ENCODE peak calls at places on chromosomes 16 and 17, in five cellular contexts. I is GM12878, W is SK-N-SH, P is K562, R is HepG2. G is an unnamed sample.

GRCh38 chr16:88934066-88934667 is 42.8 kb downstream of the CBFA2T3 start:
- DNase-seq in P (no peak), I (no peak), R (no peak), W (no peak), G (no peak)

GRCh38 chr16:11673091-11674000 is 5.1 kb downstream of the SNN start:
- DNase-seq in W (no peak), I (no peak), P (no peak), R (no peak), G (no peak)

GRCh38 chr17:45646288-45646988 is 137.7 kb upstream of the CRHR1 start:
- DNase-seq in I (no peak), P (no peak), R (peak; percentile 27), W (no peak), G (no peak)

GRCh38 chr16:73052441-73053030 is 4.6 kb upstream of the ZFHX3 start:
- DNase-seq in I (no peak), R (no peak), W (no peak), P (no peak), G (no peak)

GRCh38 chr17:8994319-8994718 is 27.0 kb upstream of the NTN1 start:
- DNase-seq in I (peak; percentile 34), W (peak; percentile 61), P (peak; percentile 34), R (peak; percentile 20), G (peak; percentile 63)

GRCh38 chr16:85750021-85750826 is 672 bp downstream of the C16orf74 start:
- DNase-seq in W (peak; percentile 76), I (no peak), P (no peak), R (no peak), G (no peak)

GRCh38 chr17:69959291-69959690 is 115.7 kb upstream of the KCNJ16 start:
- DNase-seq in P (no peak), I (no peak), W (no peak), R (no peak), G (no peak)

GRCh38 chr16:85334718-85335583 is 222.7 kb upstream of the CIBAR2 start:
- DNase-seq in W (peak; percentile 64), P (peak; percentile 95), I (no peak), R (peak; percentile 23), G (no peak)

GRCh38 chr17:77555741-77556291 is 402.7 kb upstream of the TNRC6C start:
- DNase-seq in I (no peak), R (no peak), P (no peak), W (peak; percentile 92), G (no peak)

GRCh38 chr17:48047741-48048320 is 328 bp upstream of the NFE2L1 start:
- DNase-seq in W (peak; percentile 97), P (peak; percentile 99), R (peak; percentile 99), I (peak; percentile 99), G (peak; percentile 97)

GRCh38 chr17:48046296-48046695 is 1.9 kb upstream of the NFE2L1 start:
- DNase-seq in W (no peak), I (no peak), R (no peak), P (no peak), G (no peak)

GRCh38 chr17:48051278-48051677 is 3.1 kb downstream of the NFE2L1 start:
- DNase-seq in I (no peak), R (no peak), W (no peak), P (no peak), G (no peak)

GRCh38 chr17:48047113-48047740 is 932 bp upstream of the NFE2L1 start:
- DNase-seq in P (peak; percentile 44), W (no peak), I (no peak), R (no peak), G (no peak)

GRCh38 chr17:48048321-48049140 is at the start of gene NFE2L1:
- DNase-seq in P (peak; percentile 90), R (peak; percentile 91), W (peak; percentile 94), I (peak; percentile 59), G (peak; percentile 71)
- TF ChIP-seq FOXM1 in P (peak; percentile 53), R (peak; percentile 80), W (no peak), I (no peak), G (no peak)

GRCh38 chr16:13959626-13960025 is 39.7 kb downstream of the ERCC4 start:
- DNase-seq in R (no peak), W (no peak), I (no peak), P (no peak), G (no peak)

GRCh38 chr16:13958438-13958837 is 38.5 kb downstream of the ERCC4 start:
- DNase-seq in W (no peak), R (no peak), I (no peak), P (peak; percentile 14), G (no peak)

GRCh38 chr16:13961099-13961811 is 41.3 kb downstream of the ERCC4 start:
- DNase-seq in P (peak; percentile 52), R (peak; percentile 56), W (no peak), I (no peak), G (peak; percentile 14)

GRCh38 chr16:13956635-13957196 is 36.8 kb downstream of the ERCC4 start:
- DNase-seq in P (no peak), I (peak; percentile 60), W (no peak), R (no peak), G (no peak)

GRCh38 chr16:13957197-13958078 is 37.5 kb downstream of the ERCC4 start:
- DNase-seq in I (peak; percentile 56), P (peak; percentile 81), W (peak; percentile 37), R (peak; percentile 94), G (peak; percentile 34)
- TF ChIP-seq FOXM1 in I (peak; percentile 18), P (no peak), W (no peak), R (no peak), G (no peak)

DNA sequence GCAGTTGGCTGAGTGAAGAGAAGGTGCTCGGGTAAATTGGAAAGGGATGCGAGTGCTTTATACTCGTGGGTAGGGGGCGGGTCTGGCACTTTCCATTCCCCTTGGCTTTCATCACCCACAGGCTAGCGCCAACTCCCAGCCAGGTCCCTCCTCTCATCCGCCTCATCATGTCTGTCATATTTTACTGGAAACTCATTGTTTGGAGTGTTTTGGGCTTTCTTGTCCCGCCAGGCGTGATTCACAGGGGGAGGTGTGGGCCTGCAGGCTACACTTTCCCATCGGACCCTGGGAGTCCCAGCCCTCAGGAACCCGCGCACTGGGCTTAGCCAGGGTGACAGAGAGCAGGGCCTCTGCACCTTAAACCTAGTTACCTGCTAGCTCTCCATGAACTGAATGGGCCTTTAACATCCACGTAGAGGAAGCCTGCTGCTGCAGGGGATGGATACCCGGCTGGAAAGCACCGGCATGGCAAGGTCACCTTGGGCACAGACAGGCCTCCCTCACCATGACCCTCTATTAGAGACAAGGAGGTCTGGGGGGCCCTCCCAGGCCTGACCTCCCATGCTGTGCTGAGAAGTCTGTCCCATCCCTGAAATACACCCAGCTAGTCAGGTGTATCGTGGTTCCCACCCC is at the start of gene KRT14:
- DNase-seq in P (no peak), W (no peak), I (no peak), R (no peak), G (no peak)
- TF ChIP-seq FOXM1 in P (no peak), W (no peak), I (no peak), R (no peak), G (no peak)

DNA sequence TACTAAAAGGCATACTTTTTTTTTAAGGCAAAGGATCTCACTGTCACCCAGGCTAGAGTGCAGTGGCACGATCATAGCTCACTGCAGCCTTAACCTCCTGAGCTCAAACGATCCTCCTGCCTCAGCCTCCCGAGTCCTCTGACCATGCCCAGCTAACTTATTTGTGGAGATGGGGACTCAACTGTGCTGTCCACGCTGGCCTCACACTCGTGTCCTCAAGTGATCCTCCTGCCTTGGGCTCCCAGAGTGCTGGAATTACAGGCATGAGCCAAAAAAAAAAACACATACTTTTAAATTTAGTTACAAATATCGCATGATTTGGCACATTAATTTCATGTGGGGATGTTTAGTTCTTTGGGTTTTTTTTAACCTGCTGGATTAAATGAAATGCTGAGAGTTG is 207.7 kb upstream of the CHMP6 start:
- DNase-seq in I (no peak), P (no peak), W (no peak), R (no peak), G (no peak)
- TF ChIP-seq FOXM1 in I (no peak), P (no peak), W (no peak), R (no peak), G (no peak)

GRCh38 chr17:19274893-19275292 is 37.7 kb downstream of the EPN2 start:
- DNase-seq in W (no peak), R (no peak), P (no peak), I (no peak), G (no peak)
- TF ChIP-seq FOXM1 in W (no peak), R (no peak), P (no peak), I (no peak), G (no peak)

GRCh38 chr16:3187798-3188674 is at the start of gene OR1F1:
- DNase-seq in I (no peak), R (peak; percentile 71), W (peak; percentile 78), P (peak; percentile 83), G (peak; percentile 34)
- TF ChIP-seq FOXM1 in I (no peak), R (no peak), W (no peak), P (no peak), G (no peak)

G was measured in HEK293T.